ENCODE peak calls at places on chromosomes 5 and 9, in nine cellular contexts. Q, M, U, Y, V, N, X, W and D are unnamed samples.

GRCh38 chr5:167771565-167771964 is 519.9 kb upstream of the WWC1 start:
- DNase-seq in Q (no peak), M (no peak), U (no peak), Y (no peak), V (no peak), N (no peak), X (no peak), W (no peak), D (no peak)

GRCh38 chr9:92294297-92294676 is 790 bp upstream of the IARS1 start:
- DNase-seq in Q (no peak), M (peak; percentile 10), U (no peak), Y (peak; percentile 21), V (peak; percentile 29), N (no peak), X (peak; percentile 41), W (no peak), D (no peak)

GRCh38 chr9:132708769-132709168 is 38.5 kb downstream of the GTF3C4 start:
- DNase-seq in Q (no peak), M (no peak), U (no peak), Y (no peak), V (no peak), N (no peak), X (no peak), W (no peak), D (no peak)

GRCh38 chr5:138148811-138149210 is 9.6 kb upstream of the NME5 start:
- DNase-seq in Q (no peak), M (peak; percentile 59), U (peak; percentile 27), Y (no peak), V (peak; percentile 45), N (peak; percentile 11), X (no peak), W (no peak), D (peak; percentile 67)

GRCh38 chr9:127983847-127984289 is 3.1 kb upstream of the EEIG1 start:
- DNase-seq in Q (no peak), M (no peak), U (no peak), Y (no peak), V (no peak), N (no peak), X (no peak), W (no peak), D (no peak)

GRCh38 chr9:35688558-35689350 is 971 bp downstream of the TPM2 start:
- DNase-seq in Q (no peak), M (no peak), U (no peak), Y (no peak), V (peak; percentile 81), N (no peak), X (no peak), W (no peak), D (no peak)

GRCh38 chr9:75108571-75108970 is 20.3 kb downstream of the OSTF1 start:
- DNase-seq in Q (no peak), M (peak; percentile 30), U (peak; percentile 39), Y (no peak), V (peak; percentile 31), N (peak; percentile 26), X (peak; percentile 68), W (no peak), D (no peak)

GRCh38 chr5:171773106-171773505 is 12.5 kb upstream of the SMIM23 start:
- DNase-seq in Q (no peak), M (no peak), U (no peak), Y (no peak), V (no peak), N (no peak), X (no peak), W (no peak), D (no peak)

GRCh38 chr5:83503662-83504061 is 32.1 kb downstream of the VCAN start:
- DNase-seq in Q (no peak), M (no peak), U (no peak), Y (no peak), V (peak; percentile 53), N (no peak), X (no peak), W (no peak), D (no peak)

GRCh38 chr5:58787982-58788381 is 205.1 kb downstream of the RAB3C start:
- DNase-seq in Q (no peak), M (no peak), U (no peak), Y (no peak), V (no peak), N (no peak), X (no peak), W (peak; percentile 24), D (no peak)

GRCh38 chr9:134728801-134729495 is 87.3 kb downstream of the COL5A1 start:
- DNase-seq in Q (no peak), M (no peak), U (no peak), Y (no peak), V (no peak), N (no peak), X (no peak), W (no peak), D (peak; percentile 29)

GRCh38 chr5:78483809-78484521 is 123.5 kb downstream of the SCAMP1 start:
- DNase-seq in Q (no peak), M (no peak), U (no peak), Y (no peak), V (peak; percentile 29), N (no peak), X (no peak), W (no peak), D (no peak)

GRCh38 chr5:170306381-170306790 is 8.8 kb upstream of the LCP2 start:
- DNase-seq in Q (no peak), M (no peak), U (no peak), Y (no peak), V (no peak), N (peak; percentile 83), X (no peak), W (peak; percentile 54), D (peak; percentile 93)

GRCh38 chr5:147063971-147064370 is 170.9 kb upstream of the STK32A start:
- DNase-seq in Q (no peak), M (no peak), U (no peak), Y (no peak), V (no peak), N (no peak), X (no peak), W (no peak), D (no peak)

GRCh38 chr5:1949253-1949652 is 66.5 kb upstream of the IRX4 start:
- DNase-seq in Q (no peak), M (no peak), U (no peak), Y (no peak), V (no peak), N (no peak), X (no peak), W (no peak), D (no peak)

GRCh38 chr5:38528162-38528703 is 28.2 kb downstream of the LIFR start:
- DNase-seq in Q (no peak), M (no peak), U (no peak), Y (no peak), V (no peak), N (no peak), X (no peak), W (no peak), D (no peak)

GRCh38 chr9:126326228-126327015 is at the start of gene MVB12B:
- DNase-seq in Q (no peak), M (peak; percentile 49), U (peak; percentile 39), Y (peak; percentile 59), V (peak; percentile 77), N (peak; percentile 29), X (peak; percentile 70), W (peak; percentile 70), D (peak; percentile 84)

GRCh38 chr5:137954131-137954879 is 65.0 kb downstream of the PKD2L2 start:
- DNase-seq in Q (no peak), M (no peak), U (peak; percentile 15), Y (no peak), V (peak; percentile 94), N (peak; percentile 58), X (no peak), W (peak; percentile 15), D (no peak)

GRCh38 chr5:136146201-136146600 is 13.6 kb downstream of the SMAD5 start:
- DNase-seq in Q (no peak), M (no peak), U (no peak), Y (no peak), V (no peak), N (no peak), X (no peak), W (no peak), D (no peak)
- H3K4me1 ChIP-seq in Q (peaks cover 20% of the 10 kb centered on the region), M (peaks cover 30% of the 10 kb centered on the region), U (peaks cover 8% of the 10 kb centered on the region), Y (peaks cover 17% of the 10 kb centered on the region), V (peaks cover 30% of the 10 kb centered on the region), N (peaks cover 4% of the 10 kb centered on the region), X (peaks cover 41% of the 10 kb centered on the region), W (peaks cover 11% of the 10 kb centered on the region), D (peaks cover 4% of the 10 kb centered on the region)

DNA sequence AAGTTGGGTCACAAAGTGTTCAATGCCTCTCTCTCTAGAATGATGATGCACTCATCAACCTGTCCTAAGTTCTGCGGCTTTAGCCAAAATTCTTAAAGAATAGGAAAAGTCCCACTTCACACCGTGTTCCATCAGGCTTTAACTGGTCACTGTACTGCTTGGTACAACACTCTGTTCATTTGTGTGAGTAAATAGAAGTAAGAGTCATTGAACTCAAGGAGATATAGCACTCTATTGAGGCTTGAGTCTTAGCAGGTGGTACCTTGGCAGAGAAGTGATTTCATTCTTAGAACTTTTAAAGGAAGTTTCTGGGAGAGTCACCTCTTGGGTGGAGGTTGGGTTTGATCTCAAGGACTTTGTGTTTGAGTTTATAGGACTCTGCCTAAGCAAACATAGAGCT is 92.6 kb downstream of the TENT4A start:
- DNase-seq in Q (no peak), M (no peak), U (no peak), Y (no peak), V (no peak), N (no peak), X (no peak), W (no peak), D (no peak)
- H3K4me3 ChIP-seq in Q (no peak overlapping the region), M (no peak overlapping the region), U (no peak overlapping the region), Y (no peak overlapping the region), V (no peak overlapping the region), N (no peak overlapping the region), X (no peak overlapping the region), W (no peak overlapping the region), D (no peak overlapping the region)

DNA sequence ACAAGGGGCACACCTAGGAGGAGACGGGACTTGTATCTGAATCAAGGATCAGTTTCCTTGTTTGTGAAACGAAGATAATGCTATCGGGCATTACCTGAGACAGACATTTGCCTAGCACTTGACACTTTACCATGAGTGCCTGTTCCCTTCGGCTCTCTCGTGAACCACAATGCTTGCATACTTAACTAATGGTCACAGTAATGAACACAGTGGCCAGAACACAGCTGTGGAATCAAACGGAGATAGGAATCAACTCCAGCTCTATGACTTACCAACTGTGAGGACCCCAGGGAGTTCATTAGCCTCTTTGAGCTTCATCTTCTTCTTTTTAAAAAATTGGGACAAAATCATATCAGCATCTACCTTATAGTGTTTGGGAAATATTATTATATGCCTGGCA is 207.8 kb downstream of the DRD1 start:
- DNase-seq in Q (no peak), M (no peak), U (no peak), Y (no peak), V (no peak), N (no peak), X (no peak), W (no peak), D (no peak)
- H3K27me3 ChIP-seq in Q (no peaks in the 10 kb centered on the region), M (peaks cover 34% of the 10 kb centered on the region), U (no peaks in the 10 kb centered on the region), Y (no peaks in the 10 kb centered on the region), V (peaks cover 25% of the 10 kb centered on the region), N (no peaks in the 10 kb centered on the region), X (no peaks in the 10 kb centered on the region), W (peaks cover 30% of the 10 kb centered on the region), D (no peaks in the 10 kb centered on the region)

GRCh38 chr9:129497837-129498450 is 123.0 kb downstream of the C9orf50 start:
- DNase-seq in Q (no peak), M (no peak), U (no peak), Y (no peak), V (peak; percentile 28), N (peak; percentile 40), X (no peak), W (no peak), D (peak; percentile 47)
- H3K4me1 ChIP-seq in Q (peaks cover 63% of the 10 kb centered on the region), M (peaks cover 44% of the 10 kb centered on the region), U (peaks cover 11% of the 10 kb centered on the region), Y (peaks cover 31% of the 10 kb centered on the region), V (peaks cover 49% of the 10 kb centered on the region), N (peaks cover 25% of the 10 kb centered on the region), X (peaks cover 59% of the 10 kb centered on the region), W (peaks cover 45% of the 10 kb centered on the region), D (no peaks in the 10 kb centered on the region)